ENCODE peak calls at places on chromosomes 4 and X, in four cellular contexts. O is CD8-positive, alpha-beta memory T cell; L is tibial nerve; G is DND-41. H is an unnamed sample.

GRCh38 chrX:121987163-121987562 is 939.8 kb downstream of the GLUD2 start:
- DNase-seq in O (no peak), L (no peak), G (no peak), H (no peak)

GRCh38 chr4:87783781-87784180 is 15.6 kb upstream of the IBSP start:
- DNase-seq in O (no peak), L (no peak), G (no peak), H (no peak)

GRCh38 chr4:113384600-113384999 is 335.1 kb downstream of the ANK2 start:
- DNase-seq in O (no peak), L (no peak), G (no peak), H (no peak)

GRCh38 chr4:151356510-151356909 is 31.1 kb upstream of the SH3D19 start:
- DNase-seq in O (no peak), L (no peak), G (no peak), H (no peak)

GRCh38 chr4:2634014-2634413 is 97.6 kb downstream of the FAM193A start:
- DNase-seq in O (no peak), L (no peak), G (no peak), H (no peak)

GRCh38 chr4:8274772-8275241 is 5.3 kb downstream of the HTRA3 start:
- DNase-seq in O (no peak), L (peak), G (no peak), H (no peak)

GRCh38 chrX:139120760-139121159 is 409.2 kb upstream of the FGF13 start:
- DNase-seq in O (no peak), L (no peak), G (no peak), H (no peak)

GRCh38 chrX:75086731-75087195 is 69.3 kb downstream of the ABCB7 start:
- DNase-seq in O (no peak), L (no peak), G (no peak), H (peak)

GRCh38 chr4:161585011-161585410 is 578.8 kb downstream of the FSTL5 start:
- DNase-seq in O (no peak), L (no peak), G (no peak), H (no peak)

GRCh38 chr4:174154455-174154854 is 129.0 kb downstream of the FBXO8 start:
- DNase-seq in O (no peak), L (no peak), G (no peak), H (peak)

GRCh38 chr4:121800638-121800960 is 524 bp upstream of the EXOSC9 start:
- DNase-seq in O (no peak), L (no peak), G (no peak), H (no peak)

GRCh38 chr4:54877006-54877405 is 219.2 kb downstream of the KIT start:
- DNase-seq in O (no peak), L (no peak), G (no peak), H (no peak)

GRCh38 chr4:183686461-183686860 is 27.4 kb downstream of the TRAPPC11 start:
- DNase-seq in O (no peak), L (no peak), G (no peak), H (no peak)

GRCh38 chr4:106266201-106266600 is 49.8 kb downstream of the TBCK start:
- DNase-seq in O (no peak), L (no peak), G (no peak), H (peak)

GRCh38 chr4:71587995-71588394 is 195.9 kb downstream of the GC start:
- DNase-seq in O (no peak), L (no peak), G (no peak), H (no peak)

GRCh38 chrX:68429216-68429615 is 4.1 kb downstream of the OPHN1 start:
- DNase-seq in O (no peak), L (no peak), G (no peak), H (peak)

H was measured in ACHN.